ENCODE peak calls at places on chromosomes 4 and X, in ten cellular contexts. R is Calu3; J is PC-3; Z is NAMALWA; M is iris pigment epithelial cell; K is stimulated activated CD4-positive, alpha-beta T cell treated with anti-CD3 and anti-CD28 coated beads, Interleukin-2, amount 100 ng/mL, for 48 hours; H is psoas muscle; D is T-helper 1 cell; N is erythroblast; P is nephron progenitor cell. O is an unnamed sample.

GRCh38 chr4:7855731-7856130 is 83.9 kb downstream of the AFAP1 start:
- DNase-seq in R (no peak), J (no peak), Z (no peak), M (no peak), K (no peak), H (no peak), D (no peak), N (no peak), P (no peak), O (no peak)

GRCh38 chr4:170106899-170107298 is 17.1 kb upstream of the AADAT start:
- DNase-seq in R (no peak), J (no peak), Z (no peak), M (no peak), K (no peak), H (no peak), D (no peak), N (no peak), P (no peak), O (no peak)

GRCh38 chrX:68199062-68199848 is 234.0 kb downstream of the OPHN1 start:
- DNase-seq in R (no peak), J (peak), Z (no peak), M (no peak), K (no peak), H (no peak), D (no peak), N (no peak), P (no peak), O (no peak)

GRCh38 chrX:34470507-34470906 is 186.6 kb downstream of the TMEM47 start:
- DNase-seq in R (no peak), J (no peak), Z (no peak), M (no peak), K (no peak), H (no peak), D (no peak), N (no peak), P (no peak), O (no peak)

GRCh38 chr4:153432971-153433752 is 33.0 kb upstream of the TMEM131L start:
- DNase-seq in R (peak), J (peak), Z (peak), M (peak), K (peak), H (peak), D (peak), N (peak), P (no peak), O (peak)

GRCh38 chr4:4605849-4606248 is 64.0 kb upstream of the STX18 start:
- DNase-seq in R (no peak), J (no peak), Z (no peak), M (no peak), K (no peak), H (no peak), D (no peak), N (no peak), P (no peak), O (no peak)

GRCh38 chr4:2835978-2836377 is 7.7 kb upstream of the ADD1 start:
- DNase-seq in R (no peak), J (no peak), Z (no peak), M (no peak), K (no peak), H (peak), D (no peak), N (no peak), P (no peak), O (no peak)

GRCh38 chrX:110219920-110220319 is 98.0 kb downstream of the AMMECR1 start:
- DNase-seq in R (no peak), J (peak), Z (no peak), M (peak), K (no peak), H (no peak), D (no peak), N (peak), P (no peak), O (no peak)

GRCh38 chrX:54930291-54931049 is 9.8 kb downstream of the TRO start:
- DNase-seq in R (no peak), J (no peak), Z (no peak), M (no peak), K (no peak), H (no peak), D (no peak), N (no peak), P (no peak), O (no peak)

GRCh38 chr4:142331132-142331531 is 515.0 kb downstream of the INPP4B start:
- DNase-seq in R (no peak), J (no peak), Z (no peak), M (no peak), K (no peak), H (no peak), D (no peak), N (no peak), P (no peak), O (no peak)

GRCh38 chr4:128862608-128863313 is 53.3 kb downstream of the JADE1 start:
- DNase-seq in R (no peak), J (no peak), Z (peak), M (peak), K (no peak), H (no peak), D (no peak), N (peak), P (peak), O (no peak)

GRCh38 chrX:21723097-21723496 is 34.8 kb downstream of the SMPX start:
- DNase-seq in R (no peak), J (peak), Z (no peak), M (no peak), K (no peak), H (no peak), D (no peak), N (no peak), P (peak), O (no peak)

GRCh38 chr4:147732516-147733193 is 767 bp downstream of the ARHGAP10 start:
- DNase-seq in R (peak), J (peak), Z (no peak), M (peak), K (peak), H (peak), D (no peak), N (peak), P (peak), O (peak)

GRCh38 chr4:8428288-8429097 is 12.0 kb downstream of the ACOX3 start:
- DNase-seq in R (peak), J (peak), Z (peak), M (peak), K (peak), H (peak), D (peak), N (peak), P (peak), O (peak)

GRCh38 chrX:35292522-35292921 is 349.9 kb downstream of the FAM47B start:
- DNase-seq in R (no peak), J (no peak), Z (no peak), M (no peak), K (no peak), H (no peak), D (no peak), N (no peak), P (no peak), O (no peak)

GRCh38 chrX:124651031-124651430 is 304.7 kb downstream of the SH2D1A start:
- DNase-seq in R (no peak), J (no peak), Z (no peak), M (no peak), K (no peak), H (no peak), D (no peak), N (no peak), P (no peak), O (no peak)

GRCh38 chrX:84153538-84153937 is 34.5 kb downstream of the RPS6KA6 start:
- DNase-seq in R (no peak), J (peak), Z (no peak), M (peak), K (no peak), H (no peak), D (no peak), N (no peak), P (no peak), O (no peak)

GRCh38 chrX:45056428-45057145 is 144.1 kb downstream of the DIPK2B start:
- DNase-seq in R (no peak), J (no peak), Z (no peak), M (peak), K (no peak), H (no peak), D (no peak), N (no peak), P (no peak), O (no peak)

GRCh38 chrX:12138366-12139313 is at the start of gene FRMPD4:
- DNase-seq in R (no peak), J (peak), Z (no peak), M (no peak), K (no peak), H (no peak), D (no peak), N (no peak), P (peak), O (peak)

GRCh38 chr4:150679767-150680088 is 97.8 kb downstream of the MAB21L2 start:
- DNase-seq in R (no peak), J (no peak), Z (no peak), M (peak), K (no peak), H (no peak), D (no peak), N (no peak), P (no peak), O (no peak)